ENCODE peak calls at places on chromosome 11, in four cellular contexts. Y is colonic mucosa, H is activated T-cell treated with anti-CD3 and anti-CD28 coated beads for 1 hour, N is foreskin keratinocyte. L is an unnamed sample.

GRCh38 chr11:45414082-45414481 is 127.9 kb upstream of the SYT13 start:
- DNase-seq in Y (no peak), H (no peak), N (no peak), L (no peak)

GRCh38 chr11:488992-489391 is 18.1 kb downstream of the RNH1 start:
- DNase-seq in Y (peak; percentile 37), H (no peak), N (no peak), L (no peak)

GRCh38 chr11:123193742-123194141 is 1.3 kb downstream of the CLMP start:
- DNase-seq in Y (no peak), H (no peak), N (no peak), L (no peak)

GRCh38 chr11:9529333-9529648 is 44.2 kb upstream of the WEE1 start:
- DNase-seq in Y (peak; percentile 68), H (no peak), N (peak; percentile 15), L (no peak)

GRCh38 chr11:125941606-125942275 is 4.1 kb upstream of the VSIG10L2 start:
- DNase-seq in Y (peak; percentile 58), H (peak; percentile 25), N (peak; percentile 18), L (peak; percentile 12)

GRCh38 chr11:19868281-19868821 is 155.7 kb downstream of the NAV2 start:
- DNase-seq in Y (no peak), H (no peak), N (peak; percentile 53), L (no peak)

GRCh38 chr11:44445500-44446340 is 119.7 kb upstream of the CD82 start:
- DNase-seq in Y (no peak), H (no peak), N (peak; percentile 84), L (no peak)

GRCh38 chr11:61545341-61545740 is 35.5 kb downstream of the SYT7 start:
- DNase-seq in Y (no peak), H (no peak), N (no peak), L (no peak)

GRCh38 chr11:96961931-96962330 is 572.1 kb downstream of the JRKL start:
- DNase-seq in Y (no peak), H (no peak), N (no peak), L (no peak)

GRCh38 chr11:118928870-118929495 is 3.3 kb upstream of the BCL9L start:
- DNase-seq in Y (peak; percentile 65), H (no peak), N (peak; percentile 78), L (no peak)

GRCh38 chr11:83175815-83176214 is 17.7 kb upstream of the ANKRD42 start:
- DNase-seq in Y (no peak), H (no peak), N (no peak), L (no peak)

GRCh38 chr11:9861860-9862725 is 198.2 kb downstream of the SWAP70 start:
- DNase-seq in Y (peak; percentile 66), H (peak; percentile 3), N (peak; percentile 55), L (no peak)

L was measured in T-helper 1 cell.